ENCODE peak calls at places on chromosomes 2 and 18, in six cellular contexts. U, N, D, A, Q and R are unnamed samples.

GRCh38 chr2:239464166-239465016 is 63.6 kb upstream of the HDAC4 start:
- DNase-seq in U (no peak), A (no peak), Q (no peak), D (peak; percentile 15), N (no peak), R (no peak)

GRCh38 chr2:62467475-62468321 is 38.3 kb downstream of the TMEM17 start:
- DNase-seq in D (no peak), Q (no peak), N (peak; percentile 62), A (no peak), U (no peak), R (no peak)

GRCh38 chr18:23066060-23066459 is 69.2 kb upstream of the CABLES1 start:
- DNase-seq in A (no peak), U (no peak), Q (no peak), N (no peak), D (no peak), R (no peak)

GRCh38 chr2:202051499-202052161 is 18.0 kb downstream of the FZD7 start:
- DNase-seq in Q (no peak), A (no peak), U (no peak), N (no peak), D (no peak), R (no peak)

GRCh38 chr2:167869200-167869599 is 378.2 kb downstream of the STK39 start:
- DNase-seq in N (no peak), Q (no peak), D (no peak), A (no peak), U (no peak), R (no peak)

GRCh38 chr18:44912740-44913478 is 232.2 kb downstream of the SETBP1 start:
- DNase-seq in Q (no peak), U (no peak), N (peak; percentile 87), A (no peak), D (no peak), R (no peak)

GRCh38 chr2:54386993-54387590 is 69.0 kb upstream of the SPTBN1 start:
- DNase-seq in U (no peak), D (no peak), A (no peak), N (no peak), Q (no peak), R (peak; percentile 38)

GRCh38 chr2:20229322-20230201 is 4.6 kb upstream of the SDC1 start:
- DNase-seq in Q (peak; percentile 10), U (no peak), D (no peak), N (no peak), A (no peak), R (peak; percentile 52)

GRCh38 chr18:46256078-46256477 is 151.9 kb downstream of the HAUS1 start:
- DNase-seq in N (no peak), D (no peak), Q (no peak), A (no peak), U (no peak), R (no peak)

GRCh38 chr2:65278450-65279030 is 50.9 kb downstream of the ACTR2 start:
- DNase-seq in Q (no peak), N (no peak), U (no peak), D (no peak), A (no peak), R (no peak)

GRCh38 chr2:17792515-17792914 is 23.7 kb upstream of the MSGN1 start:
- DNase-seq in D (no peak), U (no peak), A (no peak), N (no peak), Q (no peak), R (no peak)

GRCh38 chr18:46632401-46633089 is 24.5 kb downstream of the LOXHD1 start:
- DNase-seq in N (peak; percentile 92), U (peak; percentile 16), A (no peak), D (no peak), Q (no peak), R (no peak)

GRCh38 chr18:62312851-62313250 is 12.3 kb upstream of the TNFRSF11A start:
- DNase-seq in Q (no peak), N (no peak), A (no peak), U (no peak), D (no peak), R (no peak)

GRCh38 chr2:178335218-178335617 is 115.8 kb downstream of the PRKRA start:
- DNase-seq in U (no peak), D (no peak), Q (no peak), A (no peak), N (no peak), R (no peak)

GRCh38 chr2:185227391-185227790 is 511.2 kb upstream of the FSIP2 start:
- DNase-seq in A (no peak), D (no peak), N (no peak), Q (no peak), U (no peak), R (no peak)

GRCh38 chr18:59084286-59084779 is 55.4 kb upstream of the SEC11C start:
- DNase-seq in A (peak; percentile 12), U (peak; percentile 29), D (peak; percentile 45), Q (peak; percentile 64), N (peak; percentile 67), R (no peak)

GRCh38 chr2:230829959-230830358 is 34.8 kb upstream of the ITM2C start:
- DNase-seq in D (no peak), A (no peak), N (no peak), U (no peak), Q (no peak), R (no peak)

GRCh38 chr2:48249093-48249492 is 280.9 kb upstream of the STON1 start:
- DNase-seq in A (no peak), U (no peak), N (no peak), D (no peak), Q (no peak), R (no peak)

GRCh38 chr18:69968073-69968472 is 20.4 kb upstream of the CD226 start:
- DNase-seq in A (no peak), N (no peak), D (no peak), U (no peak), Q (no peak), R (no peak)

GRCh38 chr2:231791107-231791506 is 4.9 kb downstream of the COPS7B start:
- DNase-seq in N (no peak), U (no peak), D (no peak), A (no peak), Q (no peak), R (no peak)

GRCh38 chr2:58006256-58006951 is 40.2 kb upstream of the VRK2 start:
- DNase-seq in Q (no peak), U (no peak), N (no peak), A (no peak), D (no peak), R (no peak)

GRCh38 chr2:227707390-227707789 is 10.4 kb downstream of the SLC19A3 start:
- DNase-seq in D (no peak), A (no peak), Q (no peak), U (no peak), N (no peak), R (no peak)

DNA sequence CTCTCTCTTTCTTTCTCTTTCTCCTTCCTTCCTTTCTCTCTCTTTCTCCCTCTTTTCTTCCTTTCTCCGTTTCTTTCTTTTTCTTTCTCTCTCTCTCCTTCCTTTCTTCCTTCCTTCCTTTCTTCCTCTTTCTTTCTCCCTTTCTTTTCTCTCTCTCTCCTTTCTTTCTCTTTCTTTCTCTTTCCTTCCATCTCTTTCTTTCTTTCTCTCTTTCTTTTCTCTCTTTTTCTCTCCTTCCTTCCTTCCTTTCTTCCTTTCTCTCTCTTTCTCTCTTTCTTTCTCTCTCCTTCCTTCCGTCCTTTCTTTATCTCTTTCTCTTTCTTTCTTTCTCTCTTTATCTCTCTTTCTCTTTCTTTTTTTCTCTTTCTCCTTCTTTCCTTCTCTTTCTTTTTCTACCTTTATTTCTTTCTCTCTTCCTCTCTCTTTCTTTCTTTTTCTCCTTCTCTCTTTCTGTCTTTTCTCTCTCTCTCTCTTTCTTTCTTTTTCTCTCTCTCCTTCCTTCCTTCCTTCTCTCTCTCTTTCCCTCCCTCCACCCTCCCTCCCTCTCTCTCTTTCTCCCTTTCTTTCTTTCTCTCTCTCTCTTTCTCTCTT is 32.3 kb upstream of the ODC1 start:
- DNase-seq in N (no peak), U (no peak), Q (no peak), A (no peak), D (no peak), R (no peak)
- TF ChIP-seq CTCF in N (no peak), U (no peak), Q (no peak), A (no peak), D (no peak), R (no peak)

GRCh38 chr2:44087714-44088092 is 81.0 kb upstream of the PPM1B start:
- DNase-seq in D (no peak), N (no peak), Q (peak; percentile 47), U (no peak), A (no peak), R (no peak)

GRCh38 chr2:44083054-44083453 is 85.6 kb upstream of the PPM1B start:
- DNase-seq in A (no peak), Q (no peak), U (no peak), D (no peak), N (no peak), R (no peak)

GRCh38 chr2:44084850-44085249 is 83.8 kb upstream of the PPM1B start:
- DNase-seq in A (no peak), N (no peak), D (no peak), Q (no peak), U (no peak), R (no peak)

GRCh38 chr2:44086639-44087036 is 82.0 kb upstream of the PPM1B start:
- DNase-seq in D (no peak), A (no peak), U (no peak), N (no peak), Q (no peak), R (no peak)

DNA sequence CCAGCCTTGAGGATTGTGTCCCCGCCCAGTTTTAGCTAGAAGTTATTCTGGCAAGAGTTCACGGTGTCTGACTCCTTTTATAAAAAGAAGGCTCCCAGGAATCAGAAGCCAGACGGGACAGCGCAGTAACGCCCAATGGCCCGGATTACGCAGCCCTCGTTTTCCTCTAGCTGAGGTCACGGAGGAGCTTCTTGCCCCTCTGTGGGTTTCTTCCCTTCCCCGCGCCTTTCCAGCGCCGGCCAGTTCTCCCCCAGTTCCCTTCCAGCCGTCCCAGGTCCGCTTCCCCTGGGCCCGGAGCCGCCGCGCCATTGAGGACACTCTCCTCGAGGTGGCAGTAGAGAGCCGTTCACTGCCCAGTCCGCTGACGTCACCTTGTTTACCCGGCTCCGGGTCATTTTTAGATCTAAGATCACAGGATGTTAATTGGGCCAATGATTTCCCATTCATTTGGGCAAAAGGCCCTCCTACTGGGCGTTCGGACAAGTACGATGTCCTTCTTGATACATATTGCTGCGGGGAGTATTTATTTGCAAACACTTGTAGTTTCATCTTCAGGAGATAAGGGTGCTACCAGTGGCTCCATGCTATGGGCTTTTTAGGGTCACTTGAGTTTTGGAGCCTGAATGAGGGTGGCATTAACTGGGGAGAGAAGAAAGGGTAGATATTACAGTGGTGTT is 81.5 kb upstream of the PPM1B start:
- DNase-seq in U (peak; percentile 28), Q (peak; percentile 93), N (peak; percentile 53), A (peak; percentile 46), D (peak; percentile 85), R (peak; percentile 13)
- H3K4me3 ChIP-seq in U (peak overlapping the region; percentile 13), Q (peak overlapping the region; percentile 18), N (no peak overlapping the region), A (peak overlapping the region; percentile 63), D (no peak overlapping the region), R (peak overlapping the region; percentile 27)

DNA sequence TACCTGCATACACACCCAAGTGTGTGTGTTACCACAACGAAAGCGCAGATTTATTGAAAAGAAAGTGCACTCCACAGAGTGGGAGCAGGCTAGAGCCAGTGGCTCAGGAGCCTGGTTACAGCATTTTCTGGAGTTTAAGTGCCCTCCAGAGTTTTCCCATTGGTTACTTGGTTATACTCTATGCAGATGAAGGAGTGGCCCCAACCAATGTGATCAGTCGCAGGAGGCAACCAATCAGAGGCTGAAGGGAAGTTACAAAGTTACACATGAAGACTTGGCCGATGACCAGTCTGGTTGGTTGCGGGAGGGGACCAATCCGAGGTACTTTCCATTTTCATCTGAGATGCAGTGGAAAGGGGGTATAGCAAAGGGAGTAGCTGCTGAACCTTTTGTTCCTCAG is 13.5 kb upstream of the PRLH start:
- DNase-seq in Q (no peak), N (no peak), D (no peak), U (no peak), A (no peak), R (no peak)
- H3K36me3 ChIP-seq in Q (peaks cover 4% of the 10 kb centered on the region), N (peaks cover 3% of the 10 kb centered on the region), D (no peaks in the 10 kb centered on the region), U (peaks cover 4% of the 10 kb centered on the region), A (no peaks in the 10 kb centered on the region), R (peaks cover 25% of the 10 kb centered on the region)

GRCh38 chr2:104043864-104044263 is 810.1 kb upstream of the POU3F3 start:
- DNase-seq in N (no peak), Q (no peak), D (no peak), A (no peak), U (no peak), R (no peak)
- TF ChIP-seq CTCF in N (no peak), Q (no peak), D (no peak), A (no peak), U (no peak), R (no peak)